ENCODE peak calls at places on chromosomes 2 and 18, in five cellular contexts. A is GM18507; W is K562; O is adrenal gland; E is CD4-positive, alpha-beta T cell. C is an unnamed sample.

GRCh38 chr2:54574107-54574859 is 118.2 kb downstream of the SPTBN1 start:
- DNase-seq in O (peak; percentile 83), W (peak; percentile 83), E (peak; percentile 67), A (no peak), C (peak; percentile 32)

GRCh38 chr2:162821176-162821575 is 17.4 kb downstream of the KCNH7 start:
- DNase-seq in W (no peak), O (no peak), E (no peak), A (no peak), C (peak; percentile 44)

GRCh38 chr2:105821428-105822125 is 76.9 kb downstream of the NCK2 start:
- DNase-seq in A (no peak), E (no peak), O (no peak), W (no peak), C (no peak)

GRCh38 chr18:73790582-73790981 is 357.1 kb downstream of the FBXO15 start:
- DNase-seq in A (no peak), O (no peak), E (no peak), W (no peak), C (no peak)

GRCh38 chr2:194464964-194465638 is 1191.9 kb upstream of the SLC39A10 start:
- DNase-seq in O (no peak), W (no peak), A (no peak), E (no peak), C (no peak)

GRCh38 chr18:48639772-48640432 is 101.1 kb downstream of the CTIF start:
- DNase-seq in A (no peak), O (no peak), E (no peak), W (peak; percentile 8), C (no peak)

GRCh38 chr2:13522917-13523821 is 806.4 kb downstream of the TRIB2 start:
- DNase-seq in E (no peak), O (no peak), A (peak; percentile 9), W (no peak), C (peak; percentile 68)

GRCh38 chr2:183153967-183154366 is 29.7 kb downstream of the NUP35 start:
- DNase-seq in E (no peak), W (no peak), A (no peak), O (no peak), C (no peak)

GRCh38 chr2:226607379-226607778 is 192.2 kb downstream of the IRS1 start:
- DNase-seq in E (no peak), W (no peak), A (no peak), O (no peak), C (no peak)

GRCh38 chr18:6601241-6601640 is 128.3 kb upstream of the ARHGAP28 start:
- DNase-seq in A (no peak), W (no peak), E (no peak), O (no peak), C (peak; percentile 39)

GRCh38 chr2:16487686-16488085 is 177.9 kb downstream of the CYRIA start:
- DNase-seq in A (no peak), E (no peak), O (peak; percentile 50), W (peak; percentile 12), C (peak; percentile 21)

GRCh38 chr18:48850891-48851302 is 99.9 kb downstream of the SMAD7 start:
- DNase-seq in W (no peak), O (no peak), E (no peak), A (no peak), C (no peak)

GRCh38 chr2:169107645-169108044 is 38.3 kb downstream of the DHRS9 start:
- DNase-seq in A (peak; percentile 18), W (no peak), E (no peak), O (no peak), C (peak; percentile 53)

GRCh38 chr18:62634991-62635630 is 80.2 kb upstream of the PHLPP1 start:
- DNase-seq in A (no peak), W (no peak), E (no peak), O (no peak), C (peak; percentile 80)

GRCh38 chr2:162092656-162093556 is 18.9 kb upstream of the DPP4 start:
- DNase-seq in A (no peak), E (no peak), O (peak; percentile 60), W (no peak), C (peak; percentile 94)

GRCh38 chr2:21251216-21251971 is 127.6 kb downstream of the TDRD15 start:
- DNase-seq in W (no peak), O (no peak), E (no peak), A (no peak), C (no peak)

GRCh38 chr2:195660265-195660890 is 3.4 kb downstream of the SLC39A10 start:
- DNase-seq in A (no peak), E (peak; percentile 75), W (peak; percentile 79), O (peak; percentile 86), C (peak; percentile 85)

GRCh38 chr2:623384-623922 is 53.8 kb downstream of the TMEM18 start:
- DNase-seq in E (no peak), A (no peak), W (no peak), O (no peak), C (no peak)

GRCh38 chr2:229852565-229852964 is 69.2 kb downstream of the TRIP12 start:
- DNase-seq in A (no peak), O (peak; percentile 42), W (peak; percentile 32), E (peak; percentile 43), C (peak; percentile 26)

GRCh38 chr2:100126172-100126571 is 16.2 kb downstream of the AFF3 start:
- DNase-seq in A (no peak), W (no peak), E (no peak), O (no peak), C (no peak)

GRCh38 chr2:174012347-174013309 is 47.5 kb upstream of the SP3 start:
- DNase-seq in O (peak; percentile 70), W (no peak), A (peak; percentile 45), E (peak; percentile 4), C (no peak)

GRCh38 chr2:37585295-37585908 is 86.0 kb downstream of the CDC42EP3 start:
- DNase-seq in E (no peak), O (no peak), W (no peak), A (no peak), C (peak; percentile 25)

GRCh38 chr2:149005471-149006077 is 32.9 kb upstream of the LYPD6B start:
- DNase-seq in E (no peak), O (no peak), W (no peak), A (no peak), C (no peak)

GRCh38 chr2:198053776-198054175 is 249.4 kb downstream of the PLCL1 start:
- DNase-seq in O (no peak), E (no peak), W (no peak), A (no peak), C (no peak)

GRCh38 chr2:152228215-152228614 is 52.7 kb upstream of the STAM2 start:
- DNase-seq in E (no peak), A (no peak), W (no peak), O (no peak), C (no peak)

GRCh38 chr18:75070625-75071483 is 138.1 kb downstream of the PTGR3 start:
- DNase-seq in E (peak; percentile 59), W (peak; percentile 16), A (peak; percentile 36), O (peak; percentile 42), C (peak; percentile 95)

GRCh38 chr2:224640694-224641093 is 55.5 kb upstream of the CUL3 start:
- DNase-seq in A (no peak), E (no peak), W (no peak), O (no peak), C (no peak)

GRCh38 chr2:101175991-101176390 is 24.8 kb upstream of the TBC1D8 start:
- DNase-seq in E (no peak), W (no peak), O (no peak), A (no peak), C (no peak)

GRCh38 chr18:8937112-8937641 is 165.3 kb upstream of the NDUFV2 start:
- DNase-seq in E (no peak), A (no peak), O (no peak), W (no peak), C (no peak)

GRCh38 chr2:237294509-237294908 is 119.5 kb downstream of the COL6A3 start:
- DNase-seq in E (no peak), O (no peak), A (no peak), W (no peak), C (peak; percentile 7)

GRCh38 chr2:134912406-134912805 is 6.2 kb upstream of the CCNT2 start:
- DNase-seq in W (no peak), O (no peak), A (no peak), E (no peak), C (peak; percentile 86)

GRCh38 chr18:42261731-42262130 is 306.7 kb downstream of the PIK3C3 start:
- DNase-seq in W (no peak), A (no peak), O (no peak), E (no peak), C (no peak)

GRCh38 chr2:224151161-224151560 is 112.1 kb upstream of the SERPINE2 start:
- DNase-seq in E (no peak), O (no peak), A (no peak), W (no peak), C (peak; percentile 77)

GRCh38 chr2:28895189-28895893 is 874 bp downstream of the WDR43 start:
- DNase-seq in W (peak; percentile 73), A (peak; percentile 0), O (peak; percentile 45), E (peak; percentile 5), C (peak; percentile 69)

GRCh38 chr2:23600336-23600735 is 215.4 kb downstream of the KLHL29 start:
- DNase-seq in E (no peak), W (no peak), O (no peak), A (no peak), C (no peak)

GRCh38 chr2:20080839-20081348 is 29.5 kb upstream of the LAPTM4A start:
- DNase-seq in O (no peak), A (no peak), E (no peak), W (peak; percentile 48), C (no peak)

GRCh38 chr2:84906900-84907714 is 1.7 kb downstream of the TMSB10 start:
- DNase-seq in E (peak; percentile 36), O (peak; percentile 63), W (peak; percentile 62), A (no peak), C (peak; percentile 81)